ENCODE peak calls at places on chromosomes 13 and 19, in ten cellular contexts. One of them, this sample, is unnamed.

GRCh38 chr13:63741029-63741813 is 2325.6 kb upstream of the PCDH20 start:
- DNase-seq in heart right ventricle: no peak
- DNase-seq in amygdala: no peak
- DNase-seq in stimulated activated CD4-positive, alpha-beta T cell treated with anti-CD3 and anti-CD28 coated beads, Interleukin-4, amount 100 ng/mL, for 4 hours: no peak
- DNase-seq in colonic mucosa: no peak
- DNase-seq in hippocampal formation: no peak
- DNase-seq in upper lobe of left lung: peak
- DNase-seq in COR-L47: no peak
- DNase-seq in fibroblast of lung: no peak
- DNase-seq in activated CD8-positive, alpha-beta memory T cell treated with anti-CD3 and anti-CD28 coated beads for 4 hours: no peak
- DNase-seq in this sample: no peak

GRCh38 chr13:75170321-75170720 is 311.6 kb downstream of the TBC1D4 start:
- DNase-seq in hippocampal formation: no peak
- DNase-seq in fibroblast of lung: no peak
- DNase-seq in upper lobe of left lung: no peak
- DNase-seq in activated CD8-positive, alpha-beta memory T cell treated with anti-CD3 and anti-CD28 coated beads for 4 hours: no peak
- DNase-seq in colonic mucosa: no peak
- DNase-seq in heart right ventricle: no peak
- DNase-seq in COR-L47: no peak
- DNase-seq in stimulated activated CD4-positive, alpha-beta T cell treated with anti-CD3 and anti-CD28 coated beads, Interleukin-4, amount 100 ng/mL, for 4 hours: no peak
- DNase-seq in amygdala: no peak
- DNase-seq in this sample: no peak

GRCh38 chr19:10286803-10287737 is at the start of gene ICAM4:
- DNase-seq in fibroblast of lung: peak
- DNase-seq in amygdala: no peak
- DNase-seq in hippocampal formation: no peak
- DNase-seq in activated CD8-positive, alpha-beta memory T cell treated with anti-CD3 and anti-CD28 coated beads for 4 hours: no peak
- DNase-seq in heart right ventricle: peak
- DNase-seq in upper lobe of left lung: peak
- DNase-seq in colonic mucosa: peak
- DNase-seq in COR-L47: no peak
- DNase-seq in stimulated activated CD4-positive, alpha-beta T cell treated with anti-CD3 and anti-CD28 coated beads, Interleukin-4, amount 100 ng/mL, for 4 hours: no peak
- DNase-seq in this sample: peak

GRCh38 chr19:2376784-2377519 is 16.9 kb downstream of the TMPRSS9 start:
- DNase-seq in upper lobe of left lung: no peak
- DNase-seq in activated CD8-positive, alpha-beta memory T cell treated with anti-CD3 and anti-CD28 coated beads for 4 hours: no peak
- DNase-seq in heart right ventricle: no peak
- DNase-seq in amygdala: no peak
- DNase-seq in fibroblast of lung: no peak
- DNase-seq in stimulated activated CD4-positive, alpha-beta T cell treated with anti-CD3 and anti-CD28 coated beads, Interleukin-4, amount 100 ng/mL, for 4 hours: no peak
- DNase-seq in COR-L47: no peak
- DNase-seq in colonic mucosa: no peak
- DNase-seq in hippocampal formation: no peak
- DNase-seq in this sample: no peak

GRCh38 chr19:47680858-47681332 is 32.3 kb upstream of the EHD2 start:
- DNase-seq in hippocampal formation: no peak
- DNase-seq in heart right ventricle: no peak
- DNase-seq in fibroblast of lung: no peak
- DNase-seq in upper lobe of left lung: no peak
- DNase-seq in COR-L47: no peak
- DNase-seq in amygdala: no peak
- DNase-seq in activated CD8-positive, alpha-beta memory T cell treated with anti-CD3 and anti-CD28 coated beads for 4 hours: no peak
- DNase-seq in stimulated activated CD4-positive, alpha-beta T cell treated with anti-CD3 and anti-CD28 coated beads, Interleukin-4, amount 100 ng/mL, for 4 hours: no peak
- DNase-seq in colonic mucosa: no peak
- DNase-seq in this sample: no peak

GRCh38 chr19:17243854-17244617 is 1.7 kb downstream of the NR2F6 start:
- DNase-seq in COR-L47: no peak
- DNase-seq in hippocampal formation: no peak
- DNase-seq in upper lobe of left lung: peak
- DNase-seq in colonic mucosa: peak
- DNase-seq in stimulated activated CD4-positive, alpha-beta T cell treated with anti-CD3 and anti-CD28 coated beads, Interleukin-4, amount 100 ng/mL, for 4 hours: no peak
- DNase-seq in activated CD8-positive, alpha-beta memory T cell treated with anti-CD3 and anti-CD28 coated beads for 4 hours: no peak
- DNase-seq in fibroblast of lung: peak
- DNase-seq in amygdala: no peak
- DNase-seq in heart right ventricle: peak
- DNase-seq in this sample: no peak

GRCh38 chr13:28755546-28755870 is 36.7 kb upstream of the SLC46A3 start:
- DNase-seq in activated CD8-positive, alpha-beta memory T cell treated with anti-CD3 and anti-CD28 coated beads for 4 hours: no peak
- DNase-seq in fibroblast of lung: no peak
- DNase-seq in upper lobe of left lung: no peak
- DNase-seq in COR-L47: no peak
- DNase-seq in heart right ventricle: no peak
- DNase-seq in stimulated activated CD4-positive, alpha-beta T cell treated with anti-CD3 and anti-CD28 coated beads, Interleukin-4, amount 100 ng/mL, for 4 hours: no peak
- DNase-seq in hippocampal formation: no peak
- DNase-seq in amygdala: no peak
- DNase-seq in colonic mucosa: no peak
- DNase-seq in this sample: no peak

GRCh38 chr19:56126983-56127780 is 6.1 kb upstream of the ZNF787 start:
- DNase-seq in hippocampal formation: no peak
- DNase-seq in fibroblast of lung: no peak
- DNase-seq in colonic mucosa: no peak
- DNase-seq in COR-L47: no peak
- DNase-seq in stimulated activated CD4-positive, alpha-beta T cell treated with anti-CD3 and anti-CD28 coated beads, Interleukin-4, amount 100 ng/mL, for 4 hours: no peak
- DNase-seq in amygdala: no peak
- DNase-seq in upper lobe of left lung: no peak
- DNase-seq in activated CD8-positive, alpha-beta memory T cell treated with anti-CD3 and anti-CD28 coated beads for 4 hours: no peak
- DNase-seq in heart right ventricle: no peak
- DNase-seq in this sample: no peak

GRCh38 chr19:4233282-4233853 is 4.0 kb downstream of the EBI3 start:
- DNase-seq in fibroblast of lung: peak
- DNase-seq in activated CD8-positive, alpha-beta memory T cell treated with anti-CD3 and anti-CD28 coated beads for 4 hours: peak
- DNase-seq in colonic mucosa: peak
- DNase-seq in COR-L47: no peak
- DNase-seq in heart right ventricle: peak
- DNase-seq in stimulated activated CD4-positive, alpha-beta T cell treated with anti-CD3 and anti-CD28 coated beads, Interleukin-4, amount 100 ng/mL, for 4 hours: peak
- DNase-seq in amygdala: no peak
- DNase-seq in upper lobe of left lung: peak
- DNase-seq in hippocampal formation: no peak
- DNase-seq in this sample: peak

GRCh38 chr13:99484405-99484981 is 16.8 kb upstream of the TM9SF2 start:
- DNase-seq in stimulated activated CD4-positive, alpha-beta T cell treated with anti-CD3 and anti-CD28 coated beads, Interleukin-4, amount 100 ng/mL, for 4 hours: no peak
- DNase-seq in fibroblast of lung: peak
- DNase-seq in colonic mucosa: no peak
- DNase-seq in heart right ventricle: no peak
- DNase-seq in upper lobe of left lung: no peak
- DNase-seq in amygdala: no peak
- DNase-seq in hippocampal formation: no peak
- DNase-seq in activated CD8-positive, alpha-beta memory T cell treated with anti-CD3 and anti-CD28 coated beads for 4 hours: no peak
- DNase-seq in COR-L47: no peak
- DNase-seq in this sample: no peak

GRCh38 chr19:33883869-33884519 is 87.3 kb downstream of the KCTD15 start:
- DNase-seq in upper lobe of left lung: no peak
- DNase-seq in activated CD8-positive, alpha-beta memory T cell treated with anti-CD3 and anti-CD28 coated beads for 4 hours: no peak
- DNase-seq in heart right ventricle: peak
- DNase-seq in amygdala: no peak
- DNase-seq in colonic mucosa: no peak
- DNase-seq in hippocampal formation: no peak
- DNase-seq in stimulated activated CD4-positive, alpha-beta T cell treated with anti-CD3 and anti-CD28 coated beads, Interleukin-4, amount 100 ng/mL, for 4 hours: no peak
- DNase-seq in fibroblast of lung: no peak
- DNase-seq in COR-L47: no peak
- DNase-seq in this sample: no peak

GRCh38 chr19:46514589-46515289 is 19.1 kb upstream of the PNMA8B start:
- DNase-seq in colonic mucosa: no peak
- DNase-seq in activated CD8-positive, alpha-beta memory T cell treated with anti-CD3 and anti-CD28 coated beads for 4 hours: no peak
- DNase-seq in upper lobe of left lung: no peak
- DNase-seq in fibroblast of lung: no peak
- DNase-seq in heart right ventricle: no peak
- DNase-seq in amygdala: no peak
- DNase-seq in hippocampal formation: no peak
- DNase-seq in stimulated activated CD4-positive, alpha-beta T cell treated with anti-CD3 and anti-CD28 coated beads, Interleukin-4, amount 100 ng/mL, for 4 hours: no peak
- DNase-seq in COR-L47: no peak
- DNase-seq in this sample: no peak

GRCh38 chr13:42991892-42992584 is at the start of gene EPSTI1:
- DNase-seq in hippocampal formation: no peak
- DNase-seq in fibroblast of lung: peak
- DNase-seq in COR-L47: no peak
- DNase-seq in stimulated activated CD4-positive, alpha-beta T cell treated with anti-CD3 and anti-CD28 coated beads, Interleukin-4, amount 100 ng/mL, for 4 hours: peak
- DNase-seq in amygdala: peak
- DNase-seq in colonic mucosa: peak
- DNase-seq in upper lobe of left lung: peak
- DNase-seq in heart right ventricle: peak
- DNase-seq in activated CD8-positive, alpha-beta memory T cell treated with anti-CD3 and anti-CD28 coated beads for 4 hours: peak
- DNase-seq in this sample: no peak

GRCh38 chr13:109669234-109669612 is 117.2 kb downstream of the IRS2 start:
- DNase-seq in stimulated activated CD4-positive, alpha-beta T cell treated with anti-CD3 and anti-CD28 coated beads, Interleukin-4, amount 100 ng/mL, for 4 hours: no peak
- DNase-seq in upper lobe of left lung: no peak
- DNase-seq in hippocampal formation: no peak
- DNase-seq in amygdala: no peak
- DNase-seq in fibroblast of lung: no peak
- DNase-seq in COR-L47: no peak
- DNase-seq in heart right ventricle: no peak
- DNase-seq in colonic mucosa: no peak
- DNase-seq in activated CD8-positive, alpha-beta memory T cell treated with anti-CD3 and anti-CD28 coated beads for 4 hours: no peak
- DNase-seq in this sample: no peak

GRCh38 chr19:6059996-6060599 is 50.2 kb downstream of the RFX2 start:
- DNase-seq in heart right ventricle: no peak
- DNase-seq in upper lobe of left lung: no peak
- DNase-seq in stimulated activated CD4-positive, alpha-beta T cell treated with anti-CD3 and anti-CD28 coated beads, Interleukin-4, amount 100 ng/mL, for 4 hours: no peak
- DNase-seq in colonic mucosa: peak
- DNase-seq in fibroblast of lung: no peak
- DNase-seq in hippocampal formation: no peak
- DNase-seq in COR-L47: no peak
- DNase-seq in activated CD8-positive, alpha-beta memory T cell treated with anti-CD3 and anti-CD28 coated beads for 4 hours: no peak
- DNase-seq in amygdala: no peak
- DNase-seq in this sample: no peak

GRCh38 chr13:44810067-44810840 is 179.0 kb downstream of the NUFIP1 start:
- DNase-seq in fibroblast of lung: no peak
- DNase-seq in amygdala: no peak
- DNase-seq in activated CD8-positive, alpha-beta memory T cell treated with anti-CD3 and anti-CD28 coated beads for 4 hours: no peak
- DNase-seq in heart right ventricle: no peak
- DNase-seq in COR-L47: peak
- DNase-seq in upper lobe of left lung: peak
- DNase-seq in stimulated activated CD4-positive, alpha-beta T cell treated with anti-CD3 and anti-CD28 coated beads, Interleukin-4, amount 100 ng/mL, for 4 hours: no peak
- DNase-seq in colonic mucosa: peak
- DNase-seq in hippocampal formation: no peak
- DNase-seq in this sample: peak